ENCODE peak calls at places on chromosomes 11 and 22, in nine cellular contexts. Y is putamen; L is CD4-positive, alpha-beta memory T cell; F is HFF-Myc; C is activated gamma-delta T cell; D is HTR-8/SVneo; U is activated naive CD4-positive, alpha-beta T cell treated with anti-CD3 and anti-CD28 coated beads, Interleukin-2, amount 50 U/mL, for 16 hours; Q is fibroblast of the conjunctiva; B is NCI-H1930. T is an unnamed sample.

GRCh38 chr11:47184711-47185304 is 1.4 kb downstream of the PACSIN3 start:
- DNase-seq in U (no peak), B (no peak), Q (no peak), F (no peak), C (no peak), L (no peak), D (no peak), Y (peak; percentile 92), T (no peak)

GRCh38 chr22:29820941-29821789 is 16.9 kb downstream of the ASCC2 start:
- DNase-seq in C (no peak), F (peak; percentile 48), B (no peak), D (peak; percentile 41), Q (peak; percentile 58), Y (no peak), L (no peak), U (no peak), T (peak; percentile 89)

GRCh38 chr22:19350947-19351346 is 59.4 kb upstream of the CLTCL1 start:
- DNase-seq in C (no peak), D (no peak), Q (no peak), Y (no peak), U (no peak), B (no peak), F (no peak), L (no peak), T (peak; percentile 11)

GRCh38 chr11:28969832-28970231 is 861.6 kb downstream of the METTL15 start:
- DNase-seq in B (no peak), C (no peak), F (no peak), L (no peak), Y (no peak), U (no peak), Q (no peak), D (no peak), T (no peak)

GRCh38 chr11:8807544-8808225 is 103.3 kb upstream of the AKIP1 start:
- DNase-seq in Y (no peak), Q (peak; percentile 24), F (no peak), D (no peak), L (no peak), U (no peak), B (no peak), C (no peak), T (peak; percentile 61)

GRCh38 chr11:134504146-134504905 is 92.3 kb upstream of the B3GAT1 start:
- DNase-seq in D (no peak), Q (no peak), Y (no peak), L (no peak), C (no peak), U (no peak), F (no peak), B (no peak), T (no peak)

GRCh38 chr11:66082936-66083698 is 13.0 kb downstream of the PACS1 start:
- DNase-seq in U (no peak), Q (no peak), F (no peak), C (no peak), Y (no peak), D (no peak), B (no peak), L (no peak), T (no peak)

GRCh38 chr11:72475359-72475758 is 41.0 kb upstream of the CLPB start:
- DNase-seq in Y (no peak), Q (no peak), L (no peak), C (no peak), D (no peak), F (no peak), B (no peak), U (no peak), T (no peak)

GRCh38 chr11:20671856-20672546 is 2.6 kb downstream of the NELL1 start:
- DNase-seq in D (no peak), L (no peak), Q (no peak), C (no peak), U (no peak), F (no peak), B (peak; percentile 46), Y (peak; percentile 17), T (no peak)

GRCh38 chr22:32205974-32206773 is 1.3 kb upstream of the RFPL2 start:
- DNase-seq in Y (no peak), B (no peak), L (no peak), Q (no peak), U (no peak), D (no peak), C (no peak), F (no peak), T (no peak)

GRCh38 chr11:118958577-118958976 is 2.5 kb downstream of the UPK2 start:
- DNase-seq in F (no peak), L (no peak), Q (no peak), Y (no peak), D (no peak), B (no peak), C (no peak), U (no peak), T (no peak)

GRCh38 chr11:58608331-58608730 is 14.1 kb upstream of the CNTF start:
- DNase-seq in Q (no peak), F (no peak), U (no peak), D (no peak), C (no peak), L (no peak), B (no peak), Y (no peak), T (no peak)

GRCh38 chr11:80241766-80242165 is 800.9 kb upstream of the TENM4 start:
- DNase-seq in C (no peak), Q (no peak), Y (no peak), L (no peak), B (no peak), U (no peak), D (peak; percentile 7), F (no peak), T (no peak)

GRCh38 chr11:86119062-86119461 is 50.2 kb upstream of the PICALM start:
- DNase-seq in U (no peak), Y (no peak), C (no peak), F (no peak), Q (no peak), D (no peak), L (no peak), B (no peak), T (peak; percentile 26)

GRCh38 chr11:65884716-65885092 is 3.6 kb downstream of the FIBP start:
- DNase-seq in Q (peak; percentile 69), Y (no peak), L (peak; percentile 80), C (peak; percentile 51), D (peak; percentile 90), B (peak; percentile 50), F (no peak), U (peak; percentile 81), T (peak; percentile 77)

GRCh38 chr22:49133541-49133940 is 694.1 kb downstream of the BRD1 start:
- DNase-seq in U (no peak), Y (no peak), Q (no peak), L (no peak), B (no peak), D (no peak), F (no peak), C (no peak), T (no peak)

GRCh38 chr22:42084874-42085273 is 5.4 kb downstream of the SMDT1 start:
- DNase-seq in Q (no peak), L (no peak), U (no peak), F (no peak), C (no peak), B (no peak), Y (no peak), D (no peak), T (no peak)

GRCh38 chr11:106001304-106002012 is 20.6 kb downstream of the MSANTD4 start:
- DNase-seq in B (no peak), D (no peak), L (no peak), F (no peak), C (no peak), Y (no peak), U (no peak), Q (no peak), T (no peak)

GRCh38 chr11:19980957-19981669 is 179.2 kb downstream of the DBX1 start:
- DNase-seq in Q (peak; percentile 60), C (no peak), Y (no peak), F (no peak), B (no peak), D (no peak), L (no peak), U (no peak), T (no peak)

GRCh38 chr11:67641302-67642147 is 2.0 kb upstream of the TBX10 start:
- DNase-seq in Y (no peak), Q (no peak), L (no peak), C (no peak), U (no peak), F (no peak), D (no peak), B (no peak), T (no peak)

GRCh38 chr11:2794419-2794795 is 91.2 kb downstream of the CDKN1C start:
- DNase-seq in C (no peak), D (no peak), B (no peak), Y (no peak), U (peak; percentile 4), Q (no peak), L (no peak), F (no peak), T (peak; percentile 4)

GRCh38 chr11:126139541-126140091 is 71.8 kb downstream of the RPUSD4 start:
- DNase-seq in L (no peak), D (no peak), Y (no peak), C (no peak), B (no peak), F (no peak), Q (peak; percentile 37), U (no peak), T (no peak)

GRCh38 chr22:26632422-26633155 is 10.8 kb downstream of the CRYBA4 start:
- DNase-seq in Q (no peak), F (no peak), D (no peak), B (no peak), L (no peak), Y (no peak), U (no peak), C (no peak), T (no peak)

GRCh38 chr11:96706761-96707160 is 316.9 kb downstream of the JRKL start:
- DNase-seq in Q (no peak), C (no peak), D (no peak), B (no peak), Y (no peak), L (no peak), F (no peak), U (no peak), T (no peak)

GRCh38 chr11:35304393-35304790 is 115.0 kb downstream of the SLC1A2 start:
- DNase-seq in B (no peak), D (no peak), F (no peak), Y (no peak), U (no peak), C (no peak), L (peak; percentile 19), Q (peak; percentile 55), T (no peak)

GRCh38 chr11:112012877-112013276 is 12.3 kb upstream of the DLAT start:
- DNase-seq in Q (peak; percentile 18), Y (no peak), D (no peak), F (no peak), B (no peak), U (no peak), C (no peak), L (no peak), T (no peak)

GRCh38 chr11:6943131-6943530 is 16.9 kb downstream of the ZNF215 start:
- DNase-seq in F (no peak), Q (no peak), D (no peak), C (no peak), Y (no peak), B (no peak), U (no peak), L (no peak), T (no peak)

GRCh38 chr11:123544631-123545375 is 109.6 kb downstream of the SCN3B start:
- DNase-seq in Q (no peak), C (no peak), Y (peak; percentile 70), B (no peak), L (no peak), F (no peak), U (no peak), D (no peak), T (no peak)

GRCh38 chr11:28505216-28505615 is 397.0 kb downstream of the METTL15 start:
- DNase-seq in U (no peak), Q (no peak), B (no peak), C (no peak), L (no peak), F (no peak), D (no peak), Y (no peak), T (no peak)

GRCh38 chr22:29308791-29309262 is 2.4 kb downstream of the GAS2L1 start:
- DNase-seq in Y (no peak), Q (no peak), C (no peak), U (no peak), L (peak; percentile 58), D (no peak), F (no peak), B (no peak), T (no peak)

GRCh38 chr22:17083255-17083654 is 1.5 kb upstream of the IL17RA start:
- DNase-seq in C (no peak), D (no peak), L (no peak), B (no peak), Q (no peak), U (no peak), F (no peak), Y (peak; percentile 79), T (no peak)

T was measured in heart left ventricle.